ENCODE peak calls at places on chromosomes 6 and 20, in five cellular contexts. K, H, U, A and L are unnamed samples.

GRCh38 chr20:58150772-58151171 is 77.7 kb downstream of the ANKRD60 start:
- DNase-seq in A (peak; percentile 88), U (no peak), H (no peak), K (no peak), L (no peak)

GRCh38 chr6:45742591-45742990 is 273.1 kb downstream of the CLIC5 start:
- DNase-seq in U (no peak), A (no peak), K (no peak), H (no peak), L (no peak)

GRCh38 chr6:90574610-90575009 is 12.3 kb downstream of the MAP3K7 start:
- DNase-seq in A (no peak), K (no peak), H (no peak), U (peak; percentile 57), L (peak; percentile 30)

GRCh38 chr20:36391456-36391855 is 85.3 kb downstream of the DLGAP4 start:
- DNase-seq in A (no peak), K (no peak), U (peak; percentile 43), H (no peak), L (peak; percentile 16)

GRCh38 chr6:89828988-89829590 is 591 bp upstream of the CASP8AP2 start:
- DNase-seq in K (peak; percentile 23), H (no peak), A (peak; percentile 9), U (peak; percentile 54), L (no peak)

GRCh38 chr20:58969439-58969838 is 11.6 kb upstream of the NELFCD start:
- DNase-seq in H (no peak), A (no peak), K (no peak), U (no peak), L (no peak)

GRCh38 chr6:22828179-22829062 is 259.1 kb downstream of the HDGFL1 start:
- DNase-seq in K (no peak), A (peak; percentile 75), H (peak; percentile 53), U (peak; percentile 91), L (peak; percentile 97)

GRCh38 chr6:38306915-38307314 is 332.8 kb downstream of the BTBD9 start:
- DNase-seq in A (no peak), U (no peak), K (peak; percentile 29), H (no peak), L (no peak)

GRCh38 chr20:17807670-17808069 is 107.9 kb downstream of the BANF2 start:
- DNase-seq in A (no peak), U (peak; percentile 47), H (no peak), K (no peak), L (no peak)

GRCh38 chr6:2209226-2209809 is 36.1 kb downstream of the GMDS start:
- DNase-seq in K (peak; percentile 76), U (peak; percentile 41), A (peak; percentile 70), H (peak; percentile 45), L (peak; percentile 88)

GRCh38 chr20:51497542-51498467 is 44.7 kb downstream of the NFATC2 start:
- DNase-seq in K (no peak), U (peak; percentile 43), A (no peak), H (no peak), L (no peak)

GRCh38 chr6:129440691-129441090 is 269.3 kb downstream of the ARHGAP18 start:
- DNase-seq in A (peak; percentile 81), K (no peak), U (no peak), H (no peak), L (no peak)

GRCh38 chr6:17472653-17473183 is 79.3 kb downstream of the CAP2 start:
- DNase-seq in K (no peak), A (no peak), U (peak; percentile 49), H (no peak), L (peak; percentile 53)

GRCh38 chr6:121932071-121933009 is 467.1 kb upstream of the HSF2 start:
- DNase-seq in U (peak; percentile 97), K (no peak), H (peak; percentile 61), A (peak; percentile 75), L (peak; percentile 51)

GRCh38 chr6:48471326-48471725 is 360.3 kb upstream of the PTCHD4 start:
- DNase-seq in U (no peak), A (no peak), H (no peak), K (no peak), L (no peak)

GRCh38 chr6:76275746-76276145 is 203.3 kb upstream of the IMPG1 start:
- DNase-seq in H (no peak), A (peak; percentile 29), K (peak; percentile 38), U (no peak), L (peak; percentile 1)

GRCh38 chr6:148747145-148747492 is 289 bp downstream of the UST start:
- DNase-seq in K (no peak), A (no peak), U (peak; percentile 82), H (no peak), L (peak; percentile 21)

GRCh38 chr20:5908981-5909380 is 41.4 kb downstream of the TRMT6 start:
- DNase-seq in U (no peak), H (no peak), A (no peak), K (no peak), L (no peak)

GRCh38 chr6:139538366-139538765 is 163.9 kb upstream of the CITED2 start:
- DNase-seq in H (no peak), A (no peak), K (no peak), U (no peak), L (no peak)

GRCh38 chr20:50012282-50013263 is 29.8 kb downstream of the SNAI1 start:
- DNase-seq in H (no peak), K (peak; percentile 87), A (no peak), U (no peak), L (no peak)

GRCh38 chr6:146912730-146913680 is 291.2 kb upstream of the STXBP5 start:
- DNase-seq in H (no peak), U (peak; percentile 51), A (no peak), K (no peak), L (no peak)

GRCh38 chr6:3769610-3770009 is 18.1 kb upstream of the PXDC1 start:
- DNase-seq in H (no peak), K (no peak), U (peak; percentile 83), A (no peak), L (peak; percentile 58)

GRCh38 chr6:105691064-105691463 is 288.2 kb upstream of the PREP start:
- DNase-seq in H (no peak), A (no peak), U (no peak), K (no peak), L (no peak)

GRCh38 chr20:46810442-46811327 is 84.0 kb upstream of the EYA2 start:
- DNase-seq in U (no peak), K (no peak), H (no peak), A (no peak), L (no peak)
- TF ChIP-seq EZH2 in U (no peak), K (no peak), H (no peak), A (no peak), L (no peak)

GRCh38 chr20:53827292-53827995 is 233.8 kb upstream of the ZNF217 start:
- DNase-seq in H (no peak), U (peak; percentile 14), A (no peak), K (no peak), L (no peak)
- H3K9ac ChIP-seq in H (peak overlapping the region; percentile 82), U (peak overlapping the region; percentile 99), A (no peak overlapping the region), K (no peak overlapping the region), L (peak overlapping the region; percentile 93)

GRCh38 chr6:109093732-109094131 is 914 bp downstream of the SESN1 start:
- DNase-seq in U (peak; percentile 62), H (no peak), A (peak; percentile 9), K (no peak), L (no peak)

GRCh38 chr6:109094351-109095035 is at the start of gene SESN1:
- DNase-seq in H (peak; percentile 65), A (peak; percentile 97), U (peak; percentile 98), K (peak; percentile 88), L (peak; percentile 82)

GRCh38 chr6:109095821-109096084 is 446 bp downstream of the CEP57L1 start:
- DNase-seq in H (no peak), K (no peak), U (no peak), A (no peak), L (no peak)

GRCh38 chr6:109095036-109095820 is at the start of gene CEP57L1:
- DNase-seq in K (peak; percentile 97), A (peak; percentile 100), H (peak; percentile 94), U (peak; percentile 99), L (peak; percentile 92)

GRCh38 chr6:109096198-109096597 is 891 bp downstream of the CEP57L1 start:
- DNase-seq in K (no peak), A (no peak), U (peak; percentile 53), H (no peak), L (no peak)
- TF ChIP-seq EZH2phosphoT487 in K (no peak), A (no peak), U (no peak), H (no peak), L (no peak)

DNA sequence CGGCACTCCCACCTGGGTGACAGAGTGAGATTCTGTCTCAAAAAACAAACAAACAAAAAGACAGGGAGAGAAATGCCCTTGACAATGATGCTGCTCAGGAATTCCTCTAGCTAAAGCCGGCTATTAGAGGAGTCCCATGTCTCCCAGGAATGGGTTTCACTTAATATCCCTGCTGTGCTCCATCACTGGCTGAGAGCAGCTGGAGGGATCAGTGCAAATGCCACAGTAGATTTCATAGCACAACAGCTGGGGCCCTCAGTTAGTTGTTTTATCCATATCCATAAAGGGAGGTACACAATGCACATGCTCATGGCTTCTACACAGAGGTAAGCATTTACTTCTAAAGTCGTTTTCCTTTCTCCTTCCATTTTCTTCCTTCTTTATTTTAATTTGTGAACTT is 742.0 kb upstream of the POU3F2 start:
- DNase-seq in H (no peak), K (no peak), U (no peak), A (no peak), L (no peak)
- TF ChIP-seq EZH2 in H (no peak), K (no peak), U (no peak), A (no peak), L (no peak)

GRCh38 chr6:160930547-160931377 is 60.8 kb upstream of the MAP3K4 start:
- DNase-seq in H (peak; percentile 23), A (peak; percentile 89), U (peak; percentile 92), K (peak; percentile 18), L (peak; percentile 74)
- H3K9ac ChIP-seq in H (no peak overlapping the region), A (no peak overlapping the region), U (peak overlapping the region; percentile 87), K (no peak overlapping the region), L (peak overlapping the region; percentile 83)

GRCh38 chr20:25269057-25269832 is 21.4 kb downstream of the PYGB start:
- DNase-seq in K (no peak), H (no peak), A (no peak), U (no peak), L (no peak)
- TF ChIP-seq EZH2phosphoT487 in K (no peak), H (no peak), A (no peak), U (no peak), L (no peak)

GRCh38 chr20:62980380-62980960 is 26.3 kb downstream of the BHLHE23 start:
- DNase-seq in H (no peak), A (no peak), U (no peak), K (no peak), L (no peak)
- TF ChIP-seq EZH2 in H (no peak), A (no peak), U (no peak), K (peak; percentile 44), L (peak; percentile 75)

DNA sequence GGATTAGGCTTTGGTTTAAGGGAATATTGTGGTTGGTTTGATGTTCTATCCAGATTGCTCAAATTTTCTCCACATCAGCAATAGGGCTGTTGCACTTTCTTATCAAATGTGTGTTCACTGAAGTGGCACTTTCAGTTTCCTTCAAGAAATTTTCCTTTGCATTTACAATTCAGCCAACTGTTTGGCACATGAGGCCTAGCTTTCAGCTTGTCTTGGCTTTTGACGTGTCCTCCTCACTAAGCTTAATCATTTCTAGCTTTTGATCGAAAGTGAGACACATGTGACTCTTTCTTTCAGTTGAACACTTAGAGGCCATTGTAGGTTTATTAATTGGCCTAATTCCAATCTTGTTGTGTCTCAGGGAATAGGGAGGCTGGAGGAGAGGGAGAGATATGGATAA is 104.8 kb downstream of the FLRT3 start:
- DNase-seq in A (no peak), U (no peak), K (peak; percentile 59), H (no peak), L (no peak)
- H3K9ac ChIP-seq in A (no peak overlapping the region), U (no peak overlapping the region), K (no peak overlapping the region), H (no peak overlapping the region), L (no peak overlapping the region)